ENCODE peak calls at places on chromosome 15, in four cellular contexts. B is HCT116, F is GM12878, C is H1. W is an unnamed sample.

GRCh38 chr15:40252438-40253178 is 13.7 kb downstream of the PAK6 start:
- DNase-seq in F (no peak), B (peak), C (peak), W (no peak)

GRCh38 chr15:83498801-83499200 is 51.7 kb downstream of the SH3GL3 start:
- DNase-seq in C (no peak), F (no peak), B (no peak), W (no peak)

GRCh38 chr15:31472636-31473383 is 146.2 kb downstream of the KLF13 start:
- DNase-seq in C (no peak), F (peak), B (no peak), W (no peak)

GRCh38 chr15:53786421-53786820 is 27.0 kb upstream of the WDR72 start:
- DNase-seq in C (no peak), F (no peak), B (no peak), W (no peak)

GRCh38 chr15:79160211-79160610 is 69.6 kb upstream of the RASGRF1 start:
- DNase-seq in B (no peak), C (no peak), F (no peak), W (no peak)

GRCh38 chr15:96058103-96058851 is 272.2 kb upstream of the NR2F2 start:
- DNase-seq in F (peak), C (no peak), B (no peak), W (no peak)

GRCh38 chr15:30922469-30923311 is 19.0 kb downstream of the FAN1 start:
- DNase-seq in B (peak), F (no peak), C (peak), W (no peak)

GRCh38 chr15:64599716-64600115 is 139.3 kb downstream of the ZNF609 start:
- DNase-seq in C (no peak), B (no peak), F (no peak), W (no peak)

GRCh38 chr15:29857196-29857595 is 34.9 kb upstream of the TJP1 start:
- DNase-seq in B (no peak), C (no peak), F (no peak), W (no peak)

GRCh38 chr15:84973492-84974460 is 7.9 kb upstream of the PDE8A start:
- DNase-seq in C (no peak), F (no peak), B (no peak), W (no peak)

GRCh38 chr15:76345880-76346665 is 9.5 kb downstream of the ISL2 start:
- DNase-seq in F (no peak), B (no peak), C (peak), W (no peak)

GRCh38 chr15:63439536-63440264 is 58.1 kb upstream of the CA12 start:
- DNase-seq in B (no peak), C (no peak), F (no peak), W (no peak)

GRCh38 chr15:42737529-42738328 is 801 bp upstream of the CDAN1 start:
- DNase-seq in F (no peak), C (no peak), B (peak), W (no peak)

GRCh38 chr15:33623010-33623409 is 312.2 kb downstream of the RYR3 start:
- DNase-seq in C (no peak), F (no peak), B (no peak), W (no peak)
- TF ChIP-seq EGR1 in C (no peak), F (no peak), B (no peak), W (no peak)

DNA sequence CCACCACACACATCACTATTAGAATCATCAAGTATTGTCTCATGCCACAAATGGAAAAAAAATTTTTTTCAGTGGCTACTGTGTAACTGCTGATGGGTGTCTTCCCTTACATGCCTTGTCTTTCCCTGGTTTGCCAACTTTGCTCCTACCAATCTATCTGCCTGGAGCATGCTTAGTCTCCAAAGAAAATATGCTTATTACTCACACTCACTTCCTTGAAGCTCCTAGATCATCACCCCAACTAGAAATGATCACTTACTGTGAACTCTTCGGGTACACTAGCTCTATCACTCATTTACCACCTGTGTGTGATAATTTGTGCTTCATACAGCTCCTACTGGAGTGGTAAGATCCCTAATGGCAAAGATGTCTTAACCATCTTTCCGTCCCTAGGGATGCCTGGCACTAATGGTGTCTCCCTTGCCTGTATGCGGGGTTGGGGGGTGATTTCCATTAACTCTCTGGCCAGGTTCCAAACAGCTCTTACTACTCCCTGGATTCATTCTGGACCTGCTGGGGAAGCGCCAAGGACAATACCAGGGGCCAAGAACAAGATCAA is 799 bp downstream of the VPS33B start:
- DNase-seq in F (no peak), B (no peak), C (no peak), W (no peak)
- TF ChIP-seq EGR1 in F (no peak), B (no peak), C (no peak), W (no peak)

GRCh38 chr15:101394056-101394630 is 95.4 kb downstream of the PCSK6 start:
- DNase-seq in B (no peak), F (no peak), C (peak), W (no peak)
- TF ChIP-seq EGR1 in B (no peak), F (no peak), C (no peak), W (no peak)

GRCh38 chr15:101438482-101439284 is 50.8 kb downstream of the PCSK6 start:
- DNase-seq in C (peak), B (no peak), F (no peak), W (no peak)

GRCh38 chr15:101439920-101440319 is 49.6 kb downstream of the PCSK6 start:
- DNase-seq in B (no peak), F (no peak), C (no peak), W (no peak)

GRCh38 chr15:101440846-101441590 is 48.5 kb downstream of the PCSK6 start:
- DNase-seq in F (no peak), C (peak), B (no peak), W (no peak)

GRCh38 chr15:101437618-101438481 is 51.7 kb downstream of the PCSK6 start:
- DNase-seq in C (peak), F (no peak), B (no peak), W (no peak)

GRCh38 chr15:101439285-101439919 is 50.1 kb downstream of the PCSK6 start:
- DNase-seq in C (peak), F (no peak), B (no peak), W (no peak)
- TF ChIP-seq EGR1 in C (no peak), F (no peak), B (no peak), W (no peak)

GRCh38 chr15:27815035-27815434 is 284.1 kb downstream of the OCA2 start:
- DNase-seq in C (no peak), B (no peak), F (no peak), W (no peak)
- TF ChIP-seq EGR1 in C (no peak), B (no peak), F (no peak), W (no peak)